ENCODE peak calls at places on chromosomes 11 and 22, in seven cellular contexts. I, T, E, M, C, J and D are unnamed samples.
A peak's percentile ranks its signal among the peaks of the same experiment; 100 is the strongest.

GRCh38 chr22:19719055-19719482 is 4.3 kb upstream of the GP1BB start:
- DNase-seq in T (no peak), C (peak; percentile 46), I (no peak), E (no peak), J (no peak), M (no peak), D (no peak)

GRCh38 chr22:26892401-26893033 is 235.1 kb downstream of the MIAT start:
- DNase-seq in C (no peak), I (peak; percentile 60), T (peak; percentile 44), E (no peak), J (no peak), M (no peak), D (no peak)

GRCh38 chr11:16801288-16801980 is 63.0 kb downstream of the C11orf58 start:
- DNase-seq in C (no peak), M (no peak), E (no peak), T (no peak), I (no peak), J (no peak), D (no peak)

GRCh38 chr22:32920032-32920628 is 118.6 kb downstream of the TIMP3 start:
- DNase-seq in C (peak; percentile 60), T (no peak), J (no peak), I (peak; percentile 46), E (no peak), M (no peak), D (no peak)

GRCh38 chr11:27717377-27717776 is 17.1 kb upstream of the BDNF start:
- DNase-seq in M (no peak), C (no peak), T (no peak), I (peak; percentile 51), E (no peak), J (no peak), D (no peak)

GRCh38 chr11:38582151-38582550 is 1984.1 kb upstream of the RAG2 start:
- DNase-seq in E (no peak), I (no peak), C (no peak), T (no peak), J (no peak), M (no peak), D (no peak)

GRCh38 chr22:47204002-47204979 is 441.8 kb downstream of the TBC1D22A start:
- DNase-seq in I (no peak), T (peak; percentile 30), E (no peak), M (no peak), C (no peak), J (no peak), D (no peak)

GRCh38 chr11:110527146-110527545 is 97.4 kb downstream of the FDX1 start:
- DNase-seq in M (no peak), E (no peak), C (no peak), I (peak; percentile 63), J (no peak), T (no peak), D (no peak)

GRCh38 chr11:86990520-86990919 is 35.3 kb upstream of the FZD4 start:
- DNase-seq in C (no peak), J (no peak), I (peak; percentile 63), M (peak; percentile 69), E (no peak), T (peak; percentile 79), D (no peak)

DNA sequence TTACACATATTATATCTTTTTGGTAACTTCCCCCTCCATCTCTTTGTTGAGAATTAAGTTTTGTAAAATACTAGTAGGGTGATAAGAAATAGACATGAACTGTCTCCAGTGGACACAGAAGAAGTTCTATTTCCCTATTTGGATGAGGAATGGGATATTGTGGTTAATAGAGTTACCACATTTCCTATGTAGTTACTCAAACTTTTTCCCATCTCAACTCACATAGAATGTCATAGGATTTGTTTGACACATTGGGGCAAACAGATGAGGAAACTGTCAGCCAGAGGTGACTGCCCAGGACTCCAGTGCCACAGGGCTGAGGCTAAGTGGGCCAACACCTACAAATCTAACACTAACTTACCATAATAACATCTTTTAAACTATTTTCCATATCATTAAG is 58.3 kb downstream of the CCDC83 start:
- DNase-seq in E (no peak), J (no peak), M (no peak), I (no peak), T (no peak), C (no peak), D (no peak)
- H3K36me3 ChIP-seq in E (no peaks in the 10 kb centered on the region), J (no peaks in the 10 kb centered on the region), M (no peaks in the 10 kb centered on the region), I (no peaks in the 10 kb centered on the region), T (no peaks in the 10 kb centered on the region), C (no peaks in the 10 kb centered on the region), D (no peaks in the 10 kb centered on the region)

DNA sequence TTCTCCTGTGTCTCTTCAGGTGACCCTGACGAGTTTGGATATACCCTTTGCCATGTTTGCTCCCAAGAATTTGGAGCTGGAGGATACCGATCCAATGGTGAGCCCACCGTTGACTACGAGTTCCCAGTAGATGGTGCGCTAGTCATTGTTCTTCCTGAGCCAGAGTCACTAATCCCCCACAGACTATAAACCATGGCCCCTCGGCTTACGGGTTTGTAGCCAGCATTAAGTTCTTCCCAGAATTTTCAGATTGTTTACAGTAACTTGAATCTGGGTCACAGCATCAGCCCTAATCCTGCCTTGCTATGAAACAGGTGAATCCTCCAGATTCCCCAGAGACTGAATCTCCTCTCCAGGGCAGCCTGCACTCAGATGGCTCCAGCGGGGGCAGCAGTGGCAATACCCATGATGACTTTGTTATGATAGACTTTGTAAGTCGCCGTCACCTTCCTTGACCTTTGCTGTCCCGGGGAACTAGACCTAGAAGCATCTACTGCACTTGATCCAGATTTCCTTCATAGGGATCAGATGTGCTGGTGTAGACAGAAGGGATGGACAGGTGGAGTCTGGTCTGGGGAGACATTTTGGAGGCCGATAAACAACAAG is 31.8 kb downstream of the ARHGAP1 start:
- DNase-seq in E (no peak), J (no peak), C (no peak), I (no peak), T (no peak), M (no peak), D (no peak)
- H3K36me3 ChIP-seq in E (peaks cover 94% of the 10 kb centered on the region), J (peaks cover 78% of the 10 kb centered on the region), C (peaks cover 92% of the 10 kb centered on the region), I (peaks cover 35% of the 10 kb centered on the region), T (peaks cover 82% of the 10 kb centered on the region), M (peaks cover 66% of the 10 kb centered on the region), D (peaks cover 64% of the 10 kb centered on the region)

GRCh38 chr22:24540470-24540869 is 14.5 kb downstream of the GUCD1 start:
- DNase-seq in T (no peak), M (no peak), C (no peak), I (no peak), J (no peak), E (no peak), D (no peak)

GRCh38 chr22:24542641-24543040 is 12.3 kb downstream of the GUCD1 start:
- DNase-seq in C (peak; percentile 49), T (no peak), I (no peak), E (no peak), M (no peak), J (no peak), D (no peak)

GRCh38 chr22:24541681-24542515 is 13.0 kb downstream of the GUCD1 start:
- DNase-seq in E (no peak), I (no peak), C (no peak), J (no peak), M (no peak), T (no peak), D (no peak)

GRCh38 chr22:24543068-24543675 is 11.8 kb downstream of the GUCD1 start:
- DNase-seq in E (no peak), I (no peak), J (no peak), M (no peak), T (no peak), C (no peak), D (no peak)

GRCh38 chr22:24543679-24544243 is 11.2 kb downstream of the GUCD1 start:
- DNase-seq in M (no peak), I (no peak), J (no peak), E (no peak), C (no peak), T (no peak), D (no peak)
- H3K36me3 ChIP-seq in M (peaks cover 65% of the 10 kb centered on the region), I (peaks cover 3% of the 10 kb centered on the region), J (peaks cover 85% of the 10 kb centered on the region), E (peaks cover 75% of the 10 kb centered on the region), C (peaks cover 85% of the 10 kb centered on the region), T (peaks cover 56% of the 10 kb centered on the region), D (peaks cover 72% of the 10 kb centered on the region)

DNA sequence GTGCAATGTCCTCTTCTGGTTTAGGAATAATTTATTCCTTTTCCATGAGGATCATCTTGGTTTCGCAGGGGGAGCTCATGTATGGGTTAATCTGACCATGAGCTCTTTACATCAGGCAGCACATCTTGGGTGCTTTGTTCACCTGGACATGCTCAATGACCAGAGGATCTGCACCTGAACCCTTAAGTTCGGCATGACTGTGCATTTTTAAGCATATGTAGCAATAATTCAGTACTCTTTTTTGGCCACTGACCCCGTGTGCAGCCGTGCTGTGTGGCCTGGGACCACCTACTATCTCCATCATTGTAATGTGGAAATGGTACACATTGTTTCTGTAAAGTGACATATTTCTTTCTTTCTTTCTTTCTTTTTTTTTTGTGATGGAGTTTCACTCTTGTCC is 62.9 kb downstream of the DEPDC5 start:
- DNase-seq in E (no peak), I (no peak), T (no peak), M (no peak), C (no peak), J (no peak), D (no peak)
- H3K36me3 ChIP-seq in E (peaks cover 90% of the 10 kb centered on the region), I (peaks cover 26% of the 10 kb centered on the region), T (peaks cover 68% of the 10 kb centered on the region), M (peaks cover 47% of the 10 kb centered on the region), C (peaks cover 100% of the 10 kb centered on the region), J (peaks cover 96% of the 10 kb centered on the region), D (peaks cover 74% of the 10 kb centered on the region)

GRCh38 chr22:25050566-25050965 is 98.0 kb downstream of the KIAA1671 start:
- DNase-seq in I (no peak), T (no peak), J (no peak), M (no peak), E (no peak), C (no peak), D (no peak)

GRCh38 chr22:25051073-25051472 is 98.6 kb downstream of the KIAA1671 start:
- DNase-seq in I (no peak), M (no peak), E (no peak), T (peak; percentile 70), J (no peak), C (no peak), D (no peak)

GRCh38 chr22:25048659-25049657 is 96.4 kb downstream of the KIAA1671 start:
- DNase-seq in I (peak; percentile 69), C (peak; percentile 63), J (peak; percentile 67), T (peak; percentile 88), E (no peak), M (peak; percentile 34), D (no peak)

GRCh38 chr22:25051983-25052710 is 99.6 kb downstream of the KIAA1671 start:
- DNase-seq in E (no peak), T (no peak), C (no peak), M (no peak), I (no peak), J (no peak), D (no peak)

GRCh38 chr22:25049770-25050169 is 97.3 kb downstream of the KIAA1671 start:
- DNase-seq in I (no peak), C (no peak), M (no peak), J (no peak), E (no peak), T (no peak), D (no peak)
- H3K36me3 ChIP-seq in I (no peaks in the 10 kb centered on the region), C (peaks cover 20% of the 10 kb centered on the region), M (no peaks in the 10 kb centered on the region), J (no peaks in the 10 kb centered on the region), E (no peaks in the 10 kb centered on the region), T (peaks cover 36% of the 10 kb centered on the region), D (no peaks in the 10 kb centered on the region)

GRCh38 chr11:70429428-70429705 is 31.0 kb downstream of the CTTN start:
- DNase-seq in E (no peak), M (no peak), I (no peak), J (no peak), C (no peak), T (no peak), D (no peak)
- H3K36me3 ChIP-seq in E (peaks cover 97% of the 10 kb centered on the region), M (peaks cover 95% of the 10 kb centered on the region), I (peaks cover 30% of the 10 kb centered on the region), J (no peaks in the 10 kb centered on the region), C (peaks cover 100% of the 10 kb centered on the region), T (peaks cover 81% of the 10 kb centered on the region), D (peaks cover 71% of the 10 kb centered on the region)